ENCODE peak calls at places on chromosomes 7 and 10, in ten cellular contexts. One of them, this sample, is unnamed.
A peak's percentile ranks its signal among the peaks of the same experiment; 100 is the strongest.

GRCh38 chr10:4828005-4828404 is 2.0 kb downstream of the AKR1E2 start:
- DNase-seq in stomach: no peak
- DNase-seq in mesendoderm: no peak
- DNase-seq in SJSA1: no peak
- DNase-seq in tibial artery: no peak
- DNase-seq in transverse colon: no peak
- DNase-seq in IMR-90: no peak
- DNase-seq in breast epithelium: no peak
- DNase-seq in PC-9: no peak
- DNase-seq in CD8-positive, alpha-beta T cell: no peak
- DNase-seq in this sample: no peak

GRCh38 chr10:113751116-113751728 is at the start of gene PLEKHS1:
- DNase-seq in stomach: no peak
- DNase-seq in mesendoderm: no peak
- DNase-seq in SJSA1: peak; percentile 26
- DNase-seq in tibial artery: no peak
- DNase-seq in transverse colon: no peak
- DNase-seq in IMR-90: no peak
- DNase-seq in breast epithelium: peak; percentile 75
- DNase-seq in PC-9: peak; percentile 60
- DNase-seq in CD8-positive, alpha-beta T cell: no peak
- DNase-seq in this sample: no peak

GRCh38 chr7:106062006-106062405 is 50.1 kb downstream of the SYPL1 start:
- DNase-seq in stomach: no peak
- DNase-seq in mesendoderm: no peak
- DNase-seq in SJSA1: no peak
- DNase-seq in tibial artery: no peak
- DNase-seq in transverse colon: no peak
- DNase-seq in IMR-90: no peak
- DNase-seq in breast epithelium: no peak
- DNase-seq in PC-9: peak; percentile 79
- DNase-seq in CD8-positive, alpha-beta T cell: no peak
- DNase-seq in this sample: no peak

GRCh38 chr7:74417419-74417971 is 36.2 kb upstream of the GTF2IRD1 start:
- DNase-seq in stomach: peak; percentile 69
- DNase-seq in mesendoderm: peak; percentile 69
- DNase-seq in SJSA1: peak; percentile 57
- DNase-seq in tibial artery: peak; percentile 80
- DNase-seq in transverse colon: peak; percentile 64
- DNase-seq in IMR-90: peak; percentile 61
- DNase-seq in breast epithelium: peak; percentile 39
- DNase-seq in PC-9: peak; percentile 44
- DNase-seq in CD8-positive, alpha-beta T cell: peak; percentile 39
- DNase-seq in this sample: peak; percentile 69

GRCh38 chr10:129877773-129878371 is 86.2 kb downstream of the EBF3 start:
- DNase-seq in stomach: no peak
- DNase-seq in mesendoderm: peak; percentile 58
- DNase-seq in SJSA1: no peak
- DNase-seq in tibial artery: no peak
- DNase-seq in transverse colon: no peak
- DNase-seq in IMR-90: no peak
- DNase-seq in breast epithelium: no peak
- DNase-seq in PC-9: no peak
- DNase-seq in CD8-positive, alpha-beta T cell: peak; percentile 27
- DNase-seq in this sample: no peak

GRCh38 chr7:156829669-156830336 is 63.2 kb downstream of the LMBR1 start:
- DNase-seq in stomach: no peak
- DNase-seq in mesendoderm: no peak
- DNase-seq in SJSA1: no peak
- DNase-seq in tibial artery: no peak
- DNase-seq in transverse colon: no peak
- DNase-seq in IMR-90: no peak
- DNase-seq in breast epithelium: no peak
- DNase-seq in PC-9: no peak
- DNase-seq in CD8-positive, alpha-beta T cell: no peak
- DNase-seq in this sample: no peak

GRCh38 chr7:45596665-45597095 is 22.5 kb downstream of the ADCY1 start:
- DNase-seq in stomach: no peak
- DNase-seq in mesendoderm: no peak
- DNase-seq in SJSA1: no peak
- DNase-seq in tibial artery: no peak
- DNase-seq in transverse colon: no peak
- DNase-seq in IMR-90: no peak
- DNase-seq in breast epithelium: no peak
- DNase-seq in PC-9: no peak
- DNase-seq in CD8-positive, alpha-beta T cell: no peak
- DNase-seq in this sample: no peak

GRCh38 chr7:113125728-113126127 is 7.4 kb upstream of the SMIM30 start:
- DNase-seq in stomach: no peak
- DNase-seq in mesendoderm: no peak
- DNase-seq in SJSA1: no peak
- DNase-seq in tibial artery: no peak
- DNase-seq in transverse colon: no peak
- DNase-seq in IMR-90: no peak
- DNase-seq in breast epithelium: no peak
- DNase-seq in PC-9: no peak
- DNase-seq in CD8-positive, alpha-beta T cell: no peak
- DNase-seq in this sample: no peak

GRCh38 chr7:22486597-22486996 is 13.4 kb downstream of the STEAP1B start:
- DNase-seq in stomach: no peak
- DNase-seq in mesendoderm: no peak
- DNase-seq in SJSA1: no peak
- DNase-seq in tibial artery: no peak
- DNase-seq in transverse colon: no peak
- DNase-seq in IMR-90: no peak
- DNase-seq in breast epithelium: no peak
- DNase-seq in PC-9: no peak
- DNase-seq in CD8-positive, alpha-beta T cell: no peak
- DNase-seq in this sample: no peak

GRCh38 chr10:78062296-78062695 is 28.6 kb downstream of the RPS24 start:
- DNase-seq in stomach: no peak
- DNase-seq in mesendoderm: no peak
- DNase-seq in SJSA1: no peak
- DNase-seq in tibial artery: no peak
- DNase-seq in transverse colon: no peak
- DNase-seq in IMR-90: no peak
- DNase-seq in breast epithelium: no peak
- DNase-seq in PC-9: no peak
- DNase-seq in CD8-positive, alpha-beta T cell: no peak
- DNase-seq in this sample: no peak

GRCh38 chr10:47402681-47403301 is 18.7 kb upstream of the ZNF488 start:
- DNase-seq in stomach: no peak
- DNase-seq in mesendoderm: peak; percentile 96
- DNase-seq in SJSA1: peak; percentile 95
- DNase-seq in tibial artery: peak; percentile 72
- DNase-seq in transverse colon: peak; percentile 26
- DNase-seq in IMR-90: peak; percentile 88
- DNase-seq in breast epithelium: peak; percentile 47
- DNase-seq in PC-9: peak; percentile 88
- DNase-seq in CD8-positive, alpha-beta T cell: no peak
- DNase-seq in this sample: peak; percentile 74

DNA sequence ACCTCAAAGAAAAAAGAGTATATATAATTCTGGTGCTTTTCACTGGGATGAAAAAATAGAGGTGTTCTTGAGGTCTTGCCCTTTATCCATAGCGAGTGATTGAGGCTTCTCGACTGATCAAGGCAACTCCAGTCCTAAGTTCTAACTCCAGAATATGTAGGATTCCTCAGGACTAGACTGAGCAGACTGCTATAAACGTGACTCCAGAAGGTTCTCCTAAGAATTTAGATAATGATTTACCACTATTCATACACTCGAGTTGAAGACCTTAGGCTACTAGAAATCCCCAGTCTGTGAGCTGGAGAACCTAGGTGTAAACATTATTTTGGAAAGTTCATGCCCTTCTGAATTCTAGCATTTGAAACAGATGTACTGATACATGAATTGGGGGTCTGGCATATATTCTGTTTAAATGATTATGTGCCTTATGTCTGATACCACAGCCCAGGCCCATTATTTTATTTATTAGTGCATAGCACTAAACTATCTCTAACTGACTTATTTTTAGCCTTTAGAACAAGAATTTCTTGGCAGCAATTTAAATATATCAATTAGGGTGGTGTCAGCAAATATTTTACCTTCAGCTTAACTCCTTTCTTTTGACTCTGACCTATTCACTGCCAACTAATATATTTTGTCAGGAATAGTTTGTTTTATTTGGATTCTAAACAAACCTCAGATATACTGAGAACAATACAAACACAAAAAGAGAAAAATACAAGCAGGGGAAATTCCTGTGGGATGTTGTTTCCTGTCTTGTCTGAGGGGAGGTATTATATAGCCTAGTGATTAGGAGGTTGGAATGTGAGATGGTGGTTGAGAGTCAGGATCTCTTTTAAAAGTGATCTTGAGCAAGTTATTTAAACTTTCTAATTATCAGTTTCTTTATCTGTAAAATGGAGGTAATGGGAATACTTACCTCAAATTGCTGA is 75.8 kb downstream of the PODXL start:
- DNase-seq in stomach: no peak
- DNase-seq in mesendoderm: peak; percentile 57
- DNase-seq in SJSA1: peak; percentile 84
- DNase-seq in tibial artery: no peak
- DNase-seq in transverse colon: no peak
- DNase-seq in IMR-90: no peak
- DNase-seq in breast epithelium: no peak
- DNase-seq in PC-9: no peak
- DNase-seq in CD8-positive, alpha-beta T cell: no peak
- DNase-seq in this sample: no peak
- H3K27ac ChIP-seq in stomach: no peak overlapping the region
- H3K27ac ChIP-seq in mesendoderm: peak overlapping the region; percentile 66
- H3K27ac ChIP-seq in SJSA1: peak overlapping the region; percentile 15
- H3K27ac ChIP-seq in tibial artery: no peak overlapping the region
- H3K27ac ChIP-seq in transverse colon: no peak overlapping the region
- H3K27ac ChIP-seq in IMR-90: no peak overlapping the region
- H3K27ac ChIP-seq in breast epithelium: no peak overlapping the region
- H3K27ac ChIP-seq in PC-9: no peak overlapping the region
- H3K27ac ChIP-seq in CD8-positive, alpha-beta T cell: no peak overlapping the region
- H3K27ac ChIP-seq in this sample: no peak overlapping the region

GRCh38 chr10:102773320-102773719 is 29.6 kb downstream of the WBP1L start:
- DNase-seq in stomach: no peak
- DNase-seq in mesendoderm: no peak
- DNase-seq in SJSA1: no peak
- DNase-seq in tibial artery: no peak
- DNase-seq in transverse colon: no peak
- DNase-seq in IMR-90: peak; percentile 17
- DNase-seq in breast epithelium: no peak
- DNase-seq in PC-9: no peak
- DNase-seq in CD8-positive, alpha-beta T cell: no peak
- DNase-seq in this sample: no peak
- H3K27ac ChIP-seq in stomach: peak overlapping the region; percentile 89
- H3K27ac ChIP-seq in mesendoderm: no peak overlapping the region
- H3K27ac ChIP-seq in SJSA1: no peak overlapping the region
- H3K27ac ChIP-seq in tibial artery: peak overlapping the region; percentile 95
- H3K27ac ChIP-seq in transverse colon: peak overlapping the region; percentile 90
- H3K27ac ChIP-seq in IMR-90: no peak overlapping the region
- H3K27ac ChIP-seq in breast epithelium: peak overlapping the region; percentile 93
- H3K27ac ChIP-seq in PC-9: no peak overlapping the region
- H3K27ac ChIP-seq in CD8-positive, alpha-beta T cell: no peak overlapping the region
- H3K27ac ChIP-seq in this sample: no peak overlapping the region

GRCh38 chr7:30320392-30320791 is 36.0 kb downstream of the ZNRF2 start:
- DNase-seq in stomach: no peak
- DNase-seq in mesendoderm: no peak
- DNase-seq in SJSA1: no peak
- DNase-seq in tibial artery: no peak
- DNase-seq in transverse colon: no peak
- DNase-seq in IMR-90: no peak
- DNase-seq in breast epithelium: no peak
- DNase-seq in PC-9: no peak
- DNase-seq in CD8-positive, alpha-beta T cell: no peak
- DNase-seq in this sample: no peak
- H3K27ac ChIP-seq in stomach: peak overlapping the region; percentile 74
- H3K27ac ChIP-seq in mesendoderm: no peak overlapping the region
- H3K27ac ChIP-seq in SJSA1: no peak overlapping the region
- H3K27ac ChIP-seq in tibial artery: no peak overlapping the region
- H3K27ac ChIP-seq in transverse colon: no peak overlapping the region
- H3K27ac ChIP-seq in IMR-90: no peak overlapping the region
- H3K27ac ChIP-seq in breast epithelium: no peak overlapping the region
- H3K27ac ChIP-seq in PC-9: no peak overlapping the region
- H3K27ac ChIP-seq in CD8-positive, alpha-beta T cell: peak overlapping the region; percentile 21
- H3K27ac ChIP-seq in this sample: no peak overlapping the region

GRCh38 chr10:116096501-116096900 is 176.5 kb downstream of the GFRA1 start:
- DNase-seq in stomach: no peak
- DNase-seq in mesendoderm: no peak
- DNase-seq in SJSA1: peak; percentile 58
- DNase-seq in tibial artery: no peak
- DNase-seq in transverse colon: no peak
- DNase-seq in IMR-90: no peak
- DNase-seq in breast epithelium: no peak
- DNase-seq in PC-9: no peak
- DNase-seq in CD8-positive, alpha-beta T cell: no peak
- DNase-seq in this sample: no peak
- H3K27ac ChIP-seq in stomach: no peak overlapping the region
- H3K27ac ChIP-seq in mesendoderm: no peak overlapping the region
- H3K27ac ChIP-seq in SJSA1: peak overlapping the region; percentile 74
- H3K27ac ChIP-seq in tibial artery: no peak overlapping the region
- H3K27ac ChIP-seq in transverse colon: no peak overlapping the region
- H3K27ac ChIP-seq in IMR-90: no peak overlapping the region
- H3K27ac ChIP-seq in breast epithelium: no peak overlapping the region
- H3K27ac ChIP-seq in PC-9: no peak overlapping the region
- H3K27ac ChIP-seq in CD8-positive, alpha-beta T cell: no peak overlapping the region
- H3K27ac ChIP-seq in this sample: no peak overlapping the region

GRCh38 chr7:91556239-91556638 is 292.0 kb downstream of the FZD1 start:
- DNase-seq in stomach: no peak
- DNase-seq in mesendoderm: no peak
- DNase-seq in SJSA1: no peak
- DNase-seq in tibial artery: no peak
- DNase-seq in transverse colon: no peak
- DNase-seq in IMR-90: no peak
- DNase-seq in breast epithelium: no peak
- DNase-seq in PC-9: no peak
- DNase-seq in CD8-positive, alpha-beta T cell: no peak
- DNase-seq in this sample: no peak
- H3K27ac ChIP-seq in stomach: no peak overlapping the region
- H3K27ac ChIP-seq in mesendoderm: no peak overlapping the region
- H3K27ac ChIP-seq in SJSA1: peak overlapping the region; percentile 99
- H3K27ac ChIP-seq in tibial artery: no peak overlapping the region
- H3K27ac ChIP-seq in transverse colon: no peak overlapping the region
- H3K27ac ChIP-seq in IMR-90: no peak overlapping the region
- H3K27ac ChIP-seq in breast epithelium: peak overlapping the region; percentile 90
- H3K27ac ChIP-seq in PC-9: no peak overlapping the region
- H3K27ac ChIP-seq in CD8-positive, alpha-beta T cell: no peak overlapping the region
- H3K27ac ChIP-seq in this sample: no peak overlapping the region

GRCh38 chr7:128838109-128838779 is 8.0 kb downstream of the FLNC start:
- DNase-seq in stomach: no peak
- DNase-seq in mesendoderm: no peak
- DNase-seq in SJSA1: no peak
- DNase-seq in tibial artery: no peak
- DNase-seq in transverse colon: no peak
- DNase-seq in IMR-90: no peak
- DNase-seq in breast epithelium: no peak
- DNase-seq in PC-9: no peak
- DNase-seq in CD8-positive, alpha-beta T cell: no peak
- DNase-seq in this sample: peak; percentile 4
- H3K27ac ChIP-seq in stomach: no peak overlapping the region
- H3K27ac ChIP-seq in mesendoderm: no peak overlapping the region
- H3K27ac ChIP-seq in SJSA1: no peak overlapping the region
- H3K27ac ChIP-seq in tibial artery: peak overlapping the region; percentile 3
- H3K27ac ChIP-seq in transverse colon: peak overlapping the region; percentile 78
- H3K27ac ChIP-seq in IMR-90: no peak overlapping the region
- H3K27ac ChIP-seq in breast epithelium: no peak overlapping the region
- H3K27ac ChIP-seq in PC-9: no peak overlapping the region
- H3K27ac ChIP-seq in CD8-positive, alpha-beta T cell: no peak overlapping the region
- H3K27ac ChIP-seq in this sample: peak overlapping the region; percentile 6

This sample was measured in heart right ventricle.